ENCODE peak calls at places on chromosome 3, in seven cellular contexts. Y, E, D, G, L, P and O are unnamed samples.

GRCh38 chr3:161409069-161409468 is 37.8 kb upstream of the SPTSSB start:
- DNase-seq in D (peak), E (peak), Y (peak), L (no peak), G (no peak), P (peak), O (no peak)

GRCh38 chr3:172314616-172315015 is 133.6 kb downstream of the GHSR start:
- DNase-seq in P (no peak), G (no peak), D (no peak), Y (no peak), L (no peak), E (no peak), O (no peak)

GRCh38 chr3:127786358-127787070 is 35.8 kb downstream of the MGLL start:
- DNase-seq in L (no peak), E (no peak), D (no peak), Y (peak), P (no peak), G (no peak), O (no peak)

GRCh38 chr3:21055015-21055414 is 696.0 kb downstream of the ZNF385D start:
- DNase-seq in D (no peak), L (no peak), G (no peak), Y (no peak), E (no peak), P (no peak), O (no peak)

GRCh38 chr3:13223574-13224237 is 150.5 kb upstream of the IQSEC1 start:
- DNase-seq in Y (no peak), P (peak), E (no peak), D (no peak), G (no peak), L (no peak), O (no peak)

GRCh38 chr3:187986514-187986934 is 167.4 kb upstream of the LPP start:
- DNase-seq in G (no peak), E (no peak), D (peak), L (no peak), P (no peak), Y (no peak), O (no peak)

GRCh38 chr3:79976466-79976865 is 208.7 kb upstream of the ROBO1 start:
- DNase-seq in P (no peak), E (no peak), Y (no peak), L (no peak), D (no peak), G (no peak), O (no peak)

GRCh38 chr3:120275553-120276092 is 9.4 kb downstream of the GPR156 start:
- DNase-seq in L (no peak), Y (no peak), D (no peak), P (no peak), G (no peak), E (no peak), O (no peak)

GRCh38 chr3:129045675-129046036 is 14.9 kb upstream of the GP9 start:
- DNase-seq in E (no peak), G (no peak), P (no peak), D (no peak), L (no peak), Y (peak), O (no peak)

GRCh38 chr3:32438596-32439344 is 47.1 kb downstream of the CMTM7 start:
- DNase-seq in P (no peak), E (no peak), D (no peak), Y (no peak), G (peak), L (peak), O (peak)

GRCh38 chr3:186093271-186093900 is 15.5 kb downstream of the ETV5 start:
- DNase-seq in P (peak), L (no peak), G (no peak), E (no peak), D (no peak), Y (no peak), O (no peak)

GRCh38 chr3:196501316-196502064 is 2.1 kb downstream of the RNF168 start:
- DNase-seq in E (no peak), D (no peak), L (no peak), Y (no peak), G (no peak), P (no peak), O (no peak)

GRCh38 chr3:25427155-25428002 is 684 bp upstream of the RARB start:
- DNase-seq in Y (peak), L (no peak), E (no peak), D (no peak), G (no peak), P (peak), O (no peak)

GRCh38 chr3:88509582-88509981 is 359.8 kb downstream of the C3orf38 start:
- DNase-seq in E (no peak), G (no peak), D (no peak), P (peak), L (no peak), Y (no peak), O (peak)

GRCh38 chr3:172612871-172613678 is 89.8 kb upstream of the TNFSF10 start:
- DNase-seq in L (no peak), P (peak), E (no peak), D (no peak), Y (no peak), G (no peak), O (no peak)

GRCh38 chr3:22732641-22733040 is 470.5 kb upstream of the UBE2E2 start:
- DNase-seq in G (no peak), P (no peak), D (no peak), L (no peak), Y (no peak), E (no peak), O (no peak)

GRCh38 chr3:138939563-138940241 is 7.2 kb downstream of the FOXL2 start:
- DNase-seq in G (peak), D (no peak), E (no peak), L (no peak), P (no peak), Y (peak), O (no peak)

GRCh38 chr3:27613846-27614500 is 108.2 kb downstream of the EOMES start:
- DNase-seq in E (no peak), Y (no peak), L (peak), D (no peak), P (no peak), G (no peak), O (no peak)

GRCh38 chr3:61924065-61924740 is 362.8 kb downstream of the PTPRG start:
- DNase-seq in E (no peak), G (no peak), L (no peak), Y (no peak), P (no peak), D (no peak), O (no peak)

GRCh38 chr3:52254608-52255007 is 9.0 kb downstream of the PPM1M start:
- DNase-seq in D (no peak), P (no peak), G (no peak), E (no peak), Y (no peak), L (no peak), O (no peak)

GRCh38 chr3:99669879-99670555 is 31.6 kb downstream of the COL8A1 start:
- DNase-seq in Y (no peak), D (no peak), G (no peak), L (no peak), P (no peak), E (no peak), O (no peak)

GRCh38 chr3:105853801-105854432 is 14.9 kb downstream of the CBLB start:
- DNase-seq in E (no peak), L (peak), P (no peak), D (no peak), G (no peak), Y (no peak), O (no peak)

GRCh38 chr3:115537669-115538068 is 85.6 kb upstream of the GAP43 start:
- DNase-seq in Y (no peak), D (no peak), E (no peak), P (no peak), G (no peak), L (no peak), O (no peak)

GRCh38 chr3:170701696-170702678 is 116.1 kb upstream of the SLC7A14 start:
- DNase-seq in G (no peak), D (no peak), L (no peak), P (no peak), Y (no peak), E (no peak), O (no peak)

GRCh38 chr3:194573680-194574437 is 59.4 kb downstream of the TMEM44 start:
- DNase-seq in Y (peak), P (peak), G (peak), D (no peak), E (peak), L (no peak), O (peak)

GRCh38 chr3:44339990-44340389 is 1.4 kb downstream of the TCAIM start:
- DNase-seq in P (no peak), L (no peak), D (no peak), Y (no peak), G (no peak), E (no peak), O (no peak)
- TF ChIP-seq JUND in P (no peak), L (no peak), D (no peak), Y (no peak), G (no peak), E (no peak), O (no peak)

DNA sequence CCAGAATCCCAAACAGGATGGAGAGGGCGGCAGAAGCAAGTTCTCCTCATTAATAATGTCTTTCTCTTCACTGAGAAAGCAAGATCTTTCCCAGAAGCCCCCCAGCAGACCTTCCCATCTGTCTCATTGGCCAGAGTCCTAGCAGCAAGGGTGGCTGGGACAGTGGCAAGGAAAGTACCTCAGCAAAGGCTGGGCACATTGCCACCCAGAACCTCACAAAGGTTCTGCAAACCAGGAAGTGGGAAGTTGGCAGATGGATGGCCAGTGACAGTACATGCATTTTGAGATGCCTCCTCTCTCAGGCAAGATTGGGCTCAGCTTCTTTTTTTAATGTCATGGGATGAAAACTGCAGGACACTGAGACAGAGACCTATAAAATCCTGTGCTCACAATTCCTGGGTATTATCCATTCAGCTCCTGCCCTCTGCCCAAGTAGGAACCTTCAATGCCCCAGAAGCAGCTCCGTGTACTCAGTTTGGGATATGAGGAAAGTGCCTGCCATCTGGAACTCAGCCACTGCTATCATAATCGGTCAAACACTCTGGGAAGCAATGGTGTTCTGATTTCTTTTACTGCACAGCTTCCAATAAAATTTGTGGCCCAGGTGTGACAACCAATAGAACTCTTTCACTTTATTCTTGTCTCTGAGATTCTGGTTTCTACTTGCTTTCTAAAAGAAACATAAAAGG is 25.5 kb downstream of the DPH3 start:
- DNase-seq in P (no peak), L (no peak), E (no peak), D (no peak), Y (no peak), G (no peak), O (no peak)
- TF ChIP-seq JUND in P (no peak), L (no peak), E (no peak), D (no peak), Y (no peak), G (no peak), O (no peak)

GRCh38 chr3:141544697-141545096 is 57.9 kb downstream of the RASA2 start:
- DNase-seq in L (no peak), Y (no peak), D (no peak), G (no peak), E (no peak), P (no peak), O (no peak)
- TF ChIP-seq JUND in L (no peak), Y (no peak), D (no peak), G (no peak), E (no peak), P (no peak), O (no peak)

GRCh38 chr3:147655236-147655635 is 246.1 kb downstream of the ZIC1 start:
- DNase-seq in Y (no peak), L (no peak), P (no peak), G (no peak), D (no peak), E (no peak), O (no peak)
- TF ChIP-seq JUND in Y (no peak), L (no peak), P (no peak), G (no peak), D (no peak), E (no peak), O (no peak)

DNA sequence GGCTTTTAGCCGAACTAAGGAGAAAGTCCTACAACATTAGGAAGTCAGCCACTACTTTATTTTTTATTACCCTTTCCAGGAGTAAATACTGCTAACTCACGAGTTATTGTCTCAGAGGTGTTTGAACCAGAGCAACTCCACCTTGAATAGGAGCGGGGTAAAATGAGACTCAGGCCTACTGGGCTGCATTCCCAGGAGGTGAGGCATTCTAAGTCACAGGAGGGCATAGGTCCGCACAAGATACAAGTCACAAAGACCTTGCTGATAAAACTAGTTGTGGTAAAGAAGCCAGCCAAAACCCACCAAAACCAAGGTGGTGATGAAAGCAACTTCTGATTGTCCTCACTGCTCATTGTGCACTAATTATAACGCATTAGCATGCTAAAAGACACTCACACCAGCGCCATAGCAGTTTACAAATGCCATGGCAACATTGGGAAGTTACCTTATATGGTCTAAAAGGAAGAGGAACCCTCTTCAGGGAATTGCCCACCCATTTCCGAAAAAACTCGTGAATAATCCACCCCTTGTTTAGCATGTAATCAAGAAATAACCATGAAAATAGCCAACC is 555.9 kb downstream of the IGSF11 start:
- DNase-seq in L (no peak), G (no peak), Y (no peak), P (no peak), D (no peak), E (no peak), O (no peak)
- TF ChIP-seq JUND in L (no peak), G (peak), Y (no peak), P (no peak), D (no peak), E (no peak), O (no peak)

DNA sequence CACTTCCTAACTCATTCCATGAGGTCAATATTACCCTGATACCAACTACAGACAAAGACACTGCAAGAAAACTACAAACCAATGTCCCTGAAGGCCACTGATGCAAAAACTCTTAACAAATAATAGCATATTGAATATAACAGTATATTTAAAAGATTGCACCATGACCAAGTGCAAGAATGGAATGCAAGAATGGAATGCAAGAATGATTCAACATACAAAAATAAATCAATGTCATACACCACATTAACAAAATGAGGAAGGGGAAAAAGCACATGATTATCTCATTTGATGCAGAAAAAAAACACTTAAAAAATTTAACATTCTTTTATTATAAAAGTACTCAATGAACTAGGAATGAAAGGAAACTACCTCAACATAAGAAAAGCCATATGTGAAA is 463.1 kb upstream of the NECTIN3 start:
- DNase-seq in L (no peak), D (no peak), E (no peak), P (no peak), Y (no peak), G (no peak), O (no peak)
- TF ChIP-seq JUND in L (no peak), D (no peak), E (no peak), P (no peak), Y (peak), G (no peak), O (no peak)

GRCh38 chr3:48593337-48593736 is 1.8 kb downstream of the COL7A1 start:
- DNase-seq in Y (no peak), E (no peak), P (no peak), L (no peak), G (no peak), D (no peak), O (no peak)

GRCh38 chr3:48595526-48596121 is 495 bp upstream of the COL7A1 start:
- DNase-seq in L (no peak), Y (peak), P (peak), D (no peak), E (peak), G (peak), O (no peak)

GRCh38 chr3:48596157-48596556 is 1.0 kb upstream of the COL7A1 start:
- DNase-seq in E (no peak), G (no peak), D (no peak), Y (no peak), L (no peak), P (no peak), O (no peak)

GRCh38 chr3:48595075-48595525 is at the start of gene COL7A1:
- DNase-seq in D (no peak), E (peak), G (peak), Y (peak), L (no peak), P (no peak), O (no peak)

GRCh38 chr3:48594431-48595049 is 589 bp downstream of the COL7A1 start:
- DNase-seq in G (peak), D (no peak), L (no peak), Y (peak), P (no peak), E (no peak), O (no peak)
- TF ChIP-seq JUND in G (no peak), D (no peak), L (no peak), Y (no peak), P (no peak), E (no peak), O (no peak)

DNA sequence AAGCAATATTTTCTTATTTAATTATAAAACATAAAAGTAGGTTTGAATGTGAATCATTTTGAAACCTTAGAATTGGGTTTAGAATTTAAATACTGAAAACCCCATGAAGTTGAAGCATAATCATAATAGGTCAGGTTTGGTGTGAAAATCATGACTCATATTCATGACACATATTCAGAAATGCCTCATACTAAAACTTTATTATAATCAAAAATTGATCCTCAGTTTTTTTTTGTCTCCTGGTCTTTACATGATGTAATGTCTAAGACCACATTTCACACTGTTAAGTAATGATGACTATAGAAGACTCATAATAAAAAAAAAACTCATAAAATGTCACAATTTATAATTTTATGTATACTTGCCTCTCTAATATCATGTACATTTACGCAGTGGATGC is 190.4 kb downstream of the FOXP1 start:
- DNase-seq in E (no peak), L (no peak), G (no peak), P (no peak), Y (no peak), D (no peak), O (no peak)
- TF ChIP-seq JUND in E (no peak), L (peak), G (no peak), P (no peak), Y (no peak), D (no peak), O (no peak)

DNA sequence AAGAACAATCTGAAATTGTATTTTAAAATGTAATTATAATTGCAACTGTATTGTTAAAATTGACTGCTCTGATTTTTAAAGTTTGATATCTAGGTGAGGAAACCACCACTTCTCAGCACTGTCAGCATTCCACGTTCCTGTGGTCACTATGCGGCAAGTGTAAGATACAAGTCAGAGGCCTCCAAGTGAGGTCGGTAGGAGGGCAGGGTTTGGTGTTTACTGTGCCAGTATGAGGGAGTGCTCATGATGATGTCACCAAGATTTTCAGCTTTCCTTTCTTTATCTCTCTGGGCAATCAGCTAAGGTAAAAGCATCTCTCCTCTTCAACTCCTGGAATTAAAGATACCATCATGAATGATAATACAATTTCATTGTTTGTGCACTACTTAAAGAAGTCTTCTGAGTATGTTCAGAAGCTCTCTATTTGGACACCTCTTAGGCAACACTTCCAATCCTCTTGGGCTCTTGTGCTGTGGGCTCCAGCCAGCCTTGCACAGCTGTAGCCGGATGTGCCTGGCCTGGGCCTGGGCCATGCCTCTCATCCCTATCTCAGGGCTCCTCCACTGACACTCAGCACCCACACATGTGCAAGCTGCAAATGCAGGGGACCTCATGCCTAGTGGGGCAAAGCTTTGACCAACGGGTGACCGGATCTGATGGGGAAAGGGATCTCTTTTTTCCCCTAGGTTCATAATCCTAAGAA is 42.9 kb downstream of the CCR3 start:
- DNase-seq in Y (no peak), P (no peak), E (no peak), D (no peak), L (no peak), G (no peak), O (no peak)
- TF ChIP-seq JUND in Y (no peak), P (no peak), E (no peak), D (no peak), L (no peak), G (no peak), O (no peak)